ENCODE peak calls at places on chromosomes 7 and 10, in four cellular contexts. S is epithelial cell of proximal tubule, M is gastrocnemius medialis, T is fibroblast of lung. U is an unnamed sample.
A peak's percentile ranks its signal among the peaks of the same experiment; 100 is the strongest.

GRCh38 chr7:138832966-138833365 is 35.0 kb upstream of the ATP6V0A4 start:
- DNase-seq in S (no peak), M (no peak), T (no peak), U (no peak)

GRCh38 chr10:19658131-19658530 is 158.1 kb upstream of the PLXDC2 start:
- DNase-seq in S (no peak), M (no peak), T (no peak), U (peak; percentile 28)

GRCh38 chr7:55120501-55121198 is 101.8 kb downstream of the EGFR start:
- DNase-seq in S (no peak), M (peak; percentile 66), T (peak; percentile 76), U (no peak)

GRCh38 chr7:7653568-7654187 is 13.1 kb downstream of the UMAD1 start:
- DNase-seq in S (no peak), M (no peak), T (peak; percentile 10), U (no peak)

GRCh38 chr7:22348379-22348778 is 8.6 kb downstream of the RAPGEF5 start:
- DNase-seq in S (no peak), M (no peak), T (no peak), U (peak; percentile 14)

GRCh38 chr10:3107426-3107961 is 40.1 kb downstream of the PFKP start:
- DNase-seq in S (peak; percentile 98), M (peak; percentile 97), T (peak; percentile 99), U (peak; percentile 99)

GRCh38 chr10:77939561-77940001 is 13.0 kb upstream of the DLG5 start:
- DNase-seq in S (no peak), M (peak; percentile 67), T (peak; percentile 92), U (peak; percentile 82)

GRCh38 chr10:9301148-9301547 is 1246.7 kb downstream of the GATA3 start:
- DNase-seq in S (no peak), M (no peak), T (peak; percentile 23), U (peak; percentile 8)

GRCh38 chr10:121080324-121080807 is 229.2 kb downstream of the WDR11 start:
- DNase-seq in S (no peak), M (no peak), T (no peak), U (no peak)

GRCh38 chr10:122850705-122851640 is 5.3 kb upstream of the CUZD1 start:
- DNase-seq in S (no peak), M (no peak), T (peak; percentile 74), U (peak; percentile 76)

GRCh38 chr7:101386558-101387199 is 24.0 kb downstream of the COL26A1 start:
- DNase-seq in S (no peak), M (peak; percentile 19), T (peak; percentile 23), U (no peak)

GRCh38 chr7:33639552-33640197 is 265.7 kb upstream of the BMPER start:
- DNase-seq in S (no peak), M (no peak), T (peak; percentile 54), U (no peak)

GRCh38 chr10:90865400-90865799 is 6.4 kb upstream of the RPP30 start:
- DNase-seq in S (no peak), M (no peak), T (peak; percentile 64), U (peak; percentile 35)

GRCh38 chr7:79290841-79291497 is 162.5 kb downstream of the MAGI2 start:
- DNase-seq in S (no peak), M (no peak), T (peak; percentile 41), U (no peak)

GRCh38 chr10:18104223-18104872 is 35.9 kb upstream of the CACNB2 start:
- DNase-seq in S (no peak), M (no peak), T (peak; percentile 58), U (peak; percentile 52)

GRCh38 chr10:5869156-5869555 is 20.5 kb downstream of the ANKRD16 start:
- DNase-seq in S (no peak), M (no peak), T (no peak), U (no peak)

GRCh38 chr7:1538544-1539345 is 8.2 kb downstream of the MAFK start:
- DNase-seq in S (no peak), M (no peak), T (no peak), U (no peak)

GRCh38 chr7:1535695-1536094 is 5.2 kb downstream of the MAFK start:
- DNase-seq in S (no peak), M (peak; percentile 30), T (no peak), U (peak; percentile 54)

GRCh38 chr7:1537631-1538412 is 7.3 kb downstream of the MAFK start:
- DNase-seq in S (no peak), M (peak; percentile 84), T (peak; percentile 96), U (peak; percentile 96)

GRCh38 chr7:1536105-1536767 is 5.7 kb downstream of the MAFK start:
- DNase-seq in S (no peak), M (peak; percentile 36), T (no peak), U (no peak)

DNA sequence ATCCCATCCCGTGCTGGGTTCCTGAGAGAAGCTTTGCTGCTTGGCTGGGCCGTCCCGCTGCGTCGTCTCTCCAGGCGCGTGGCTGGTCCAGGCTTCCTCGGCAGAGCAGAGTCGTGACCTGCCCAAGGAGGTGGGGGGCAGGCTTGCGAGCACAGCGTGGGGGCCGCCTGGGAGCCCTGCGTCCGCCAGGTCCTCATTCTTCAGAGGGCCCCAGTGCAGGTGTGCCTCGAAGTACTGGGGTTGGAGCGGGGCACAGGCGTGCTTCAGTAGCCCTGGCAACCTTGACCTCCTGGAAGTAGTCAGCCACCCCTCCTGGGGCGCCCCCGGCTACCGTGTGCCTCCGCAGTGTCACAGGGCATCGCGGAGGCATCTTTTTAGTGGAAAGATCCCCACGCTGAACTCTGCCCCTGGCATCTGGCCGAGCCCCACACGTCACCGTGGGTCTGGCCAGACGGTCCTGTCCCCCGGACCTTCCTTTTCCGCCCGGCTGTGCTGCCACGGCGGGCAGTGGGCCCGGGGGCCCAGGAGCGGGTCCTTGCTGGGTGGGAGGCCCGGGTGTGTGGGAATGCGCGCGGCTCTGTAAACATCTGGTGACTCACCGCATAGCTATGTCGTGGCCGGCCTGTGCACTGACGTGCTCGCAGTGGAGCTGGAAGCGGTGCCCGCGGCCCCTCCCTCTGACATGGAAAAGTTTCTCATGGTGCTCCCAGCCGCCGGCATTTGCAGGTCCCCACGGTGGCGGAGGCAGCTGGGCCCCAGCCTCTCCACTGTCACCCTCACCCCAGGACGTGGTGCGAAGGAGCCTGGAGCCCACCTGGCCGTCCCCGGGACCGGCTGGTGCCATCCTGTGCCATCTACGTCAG is 6.5 kb downstream of the MAFK start:
- DNase-seq in S (no peak), M (peak; percentile 96), T (peak; percentile 99), U (peak; percentile 99)
- H3K4me3 ChIP-seq in S (peak overlapping the region; percentile 57), M (peak overlapping the region; percentile 62), T (peak overlapping the region; percentile 60), U (peak overlapping the region; percentile 40)

GRCh38 chr10:15743443-15743842 is 23.7 kb upstream of the ITGA8 start:
- DNase-seq in S (no peak), M (no peak), T (no peak), U (no peak)
- TF ChIP-seq CTCF in S (no peak), M (no peak), T (no peak), U (no peak)

GRCh38 chr7:64463636-64464375 is 99.1 kb downstream of the ZNF680 start:
- DNase-seq in S (peak; percentile 7), M (peak; percentile 63), T (peak; percentile 64), U (peak; percentile 47)
- H3K4me3 ChIP-seq in S (peak overlapping the region; percentile 51), M (peak overlapping the region; percentile 58), T (peak overlapping the region; percentile 53), U (peak overlapping the region; percentile 41)

GRCh38 chr7:30285067-30285530 is 702 bp downstream of the ZNRF2 start:
- DNase-seq in S (no peak), M (peak; percentile 33), T (peak; percentile 24), U (no peak)
- TF ChIP-seq CTCF in S (no peak), M (no peak), T (no peak), U (no peak)

GRCh38 chr7:35971133-35971995 is 170.5 kb downstream of the SEPTIN7 start:
- DNase-seq in S (no peak), M (no peak), T (no peak), U (no peak)
- H3K4me3 ChIP-seq in S (peak overlapping the region; percentile 45), M (no peak overlapping the region), T (no peak overlapping the region), U (no peak overlapping the region)

DNA sequence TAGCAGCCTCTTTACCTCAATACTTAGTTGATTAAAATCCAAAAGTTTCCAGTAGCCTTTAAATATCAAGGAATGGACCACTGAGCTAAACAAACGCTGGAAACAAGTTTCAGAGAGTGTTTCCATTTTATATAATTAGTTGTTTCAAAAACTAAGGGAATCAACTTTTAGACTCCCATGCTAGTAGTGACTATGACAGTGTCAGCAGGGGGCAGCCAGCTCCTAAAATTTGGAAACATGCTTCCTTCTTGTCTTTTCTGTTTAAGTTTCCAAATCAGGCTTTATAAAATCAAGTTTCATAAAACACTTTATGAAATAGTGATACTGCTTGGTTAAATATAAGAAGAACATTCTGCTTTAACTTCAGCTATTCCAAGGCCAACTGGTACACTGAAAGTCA is 138.2 kb upstream of the TMEM229A start:
- DNase-seq in S (no peak), M (no peak), T (peak; percentile 85), U (peak; percentile 28)
- TF ChIP-seq CTCF in S (peak; percentile 65), M (no peak), T (peak; percentile 67), U (peak; percentile 41)

DNA sequence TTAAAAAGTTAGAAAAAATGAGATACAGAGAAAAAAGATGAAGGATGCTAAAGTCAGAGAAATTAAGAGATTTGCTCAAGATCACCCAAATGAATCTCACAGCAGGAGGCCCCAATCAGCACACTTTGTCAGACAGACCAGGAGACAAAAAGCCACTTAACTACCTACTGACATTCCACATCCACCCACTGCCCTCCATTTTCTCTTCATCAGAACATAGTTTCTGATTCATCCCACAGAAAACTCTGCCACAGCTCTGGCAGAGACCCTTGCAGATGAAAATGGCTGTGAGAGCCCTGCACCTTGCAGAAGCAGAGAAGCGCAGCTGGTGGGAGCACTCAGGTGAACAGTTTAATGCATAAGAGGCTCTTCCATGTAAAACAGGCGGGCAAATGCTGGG is 26.6 kb downstream of the DGKI start:
- DNase-seq in S (no peak), M (no peak), T (no peak), U (no peak)
- H3K4me3 ChIP-seq in S (no peak overlapping the region), M (no peak overlapping the region), T (no peak overlapping the region), U (no peak overlapping the region)

GRCh38 chr7:2554654-2555053 is 670 bp downstream of the BRAT1 start:
- DNase-seq in S (no peak), M (no peak), T (no peak), U (no peak)

GRCh38 chr7:2564970-2565546 is 6.3 kb downstream of the IQCE start:
- DNase-seq in S (no peak), M (no peak), T (peak; percentile 52), U (no peak)

GRCh38 chr7:2558620-2559282 is at the start of gene IQCE:
- DNase-seq in S (no peak), M (peak; percentile 92), T (peak; percentile 90), U (peak; percentile 91)

GRCh38 chr7:2555121-2556052 is at the start of gene BRAT1:
- DNase-seq in S (peak; percentile 67), M (peak; percentile 95), T (peak; percentile 90), U (peak; percentile 93)

DNA sequence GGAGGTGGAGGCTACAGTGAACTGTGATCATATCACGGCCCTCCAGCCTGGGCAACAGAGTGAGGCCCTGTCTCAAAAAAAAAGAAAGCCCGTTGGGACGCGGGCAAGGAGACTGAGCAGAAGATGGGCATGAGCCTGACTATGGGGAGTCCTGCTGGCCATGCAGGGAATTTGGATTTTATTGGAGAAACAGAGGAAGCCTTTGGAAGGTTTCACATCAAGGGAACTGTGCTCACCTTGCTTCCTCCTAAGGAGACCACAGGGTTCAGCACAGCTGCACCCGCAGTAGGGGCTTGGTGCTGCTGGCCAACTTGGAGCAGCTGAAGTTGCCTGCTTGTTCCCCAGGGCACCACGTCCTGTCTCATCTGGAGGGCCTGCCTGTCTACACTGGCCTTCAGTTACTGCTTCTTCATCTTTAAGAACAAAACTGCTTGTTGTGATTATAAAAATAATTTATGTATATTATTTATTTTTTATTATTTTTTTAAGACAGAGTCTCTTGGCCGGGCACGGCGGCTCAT is 1.5 kb downstream of the IQCE start:
- DNase-seq in S (no peak), M (no peak), T (no peak), U (no peak)
- TF ChIP-seq CTCF in S (no peak), M (no peak), T (no peak), U (no peak)

GRCh38 chr10:29630205-29631048 is 4.3 kb downstream of the SVIL start:
- DNase-seq in S (no peak), M (no peak), T (no peak), U (no peak)
- H3K4me3 ChIP-seq in S (no peak overlapping the region), M (peak overlapping the region; percentile 73), T (no peak overlapping the region), U (no peak overlapping the region)